ENCODE peak calls at places on chromosome 18, in six cellular contexts. K, S, R, U, B and Y are unnamed samples.

GRCh38 chr18:26867471-26867870 is 2.0 kb upstream of the AQP4 start:
- DNase-seq in K (no peak), S (no peak), R (no peak), U (no peak), B (no peak), Y (no peak)

GRCh38 chr18:63540131-63540530 is 2.0 kb upstream of the SERPINB12 start:
- DNase-seq in K (peak), S (no peak), R (no peak), U (no peak), B (no peak), Y (no peak)

GRCh38 chr18:58785171-58785805 is 79.4 kb upstream of the ZNF532 start:
- DNase-seq in K (peak), S (no peak), R (peak), U (peak), B (no peak), Y (peak)

GRCh38 chr18:12770469-12771219 is 67.8 kb downstream of the PSMG2 start:
- DNase-seq in K (no peak), S (no peak), R (no peak), U (no peak), B (no peak), Y (no peak)

GRCh38 chr18:62741118-62741566 is 25.8 kb downstream of the PHLPP1 start:
- DNase-seq in K (peak), S (no peak), R (peak), U (no peak), B (peak), Y (no peak)

GRCh38 chr18:74368901-74369705 is 53.5 kb downstream of the C18orf63 start:
- DNase-seq in K (no peak), S (no peak), R (no peak), U (no peak), B (no peak), Y (no peak)

GRCh38 chr18:11749305-11749704 is 60.2 kb downstream of the GNAL start:
- DNase-seq in K (no peak), S (no peak), R (no peak), U (no peak), B (no peak), Y (no peak)

GRCh38 chr18:8980496-8981402 is 121.8 kb upstream of the NDUFV2 start:
- DNase-seq in K (no peak), S (no peak), R (no peak), U (no peak), B (no peak), Y (no peak)

GRCh38 chr18:8744656-8745055 is 39.3 kb downstream of the MTCL1 start:
- DNase-seq in K (no peak), S (no peak), R (no peak), U (no peak), B (no peak), Y (no peak)